ENCODE peak calls at places on chromosomes 11 and 22, in eight cellular contexts. X is A549, D is suprapubic skin, L is tibial nerve, F is HepG2, G is transverse colon, R is sigmoid colon, C is ovary. A is an unnamed sample.

GRCh38 chr22:28171713-28172112 is 252.7 kb upstream of the PITPNB start:
- DNase-seq in X (no peak), G (no peak), D (no peak), C (no peak), L (no peak), F (no peak), R (no peak), A (no peak)

GRCh38 chr11:7353100-7353499 is 101.4 kb downstream of the SYT9 start:
- DNase-seq in D (no peak), R (no peak), X (peak), C (no peak), F (peak), G (peak), L (no peak), A (no peak)

GRCh38 chr11:99148352-99148751 is 127.6 kb downstream of the CNTN5 start:
- DNase-seq in G (no peak), C (no peak), X (no peak), L (no peak), R (no peak), D (no peak), F (no peak), A (no peak)

GRCh38 chr11:102283088-102283487 is 34.2 kb upstream of the BIRC3 start:
- DNase-seq in C (no peak), R (no peak), X (no peak), G (no peak), F (no peak), L (no peak), D (no peak), A (no peak)

GRCh38 chr11:8090756-8091155 is 9.7 kb downstream of the TUB start:
- DNase-seq in F (peak), D (no peak), C (peak), X (peak), G (no peak), R (peak), L (no peak), A (no peak)

GRCh38 chr11:64059339-64060176 is 23.8 kb downstream of the FLRT1 start:
- DNase-seq in F (no peak), G (no peak), L (no peak), C (no peak), X (no peak), D (no peak), R (no peak), A (no peak)

GRCh38 chr11:41449483-41450050 is 9.9 kb downstream of the LRRC4C start:
- DNase-seq in D (no peak), C (no peak), X (no peak), L (no peak), R (no peak), F (no peak), G (no peak), A (no peak)

GRCh38 chr11:112533682-112534081 is 273.0 kb upstream of the PLET1 start:
- DNase-seq in F (no peak), D (no peak), X (no peak), C (no peak), R (no peak), G (no peak), L (no peak), A (no peak)

GRCh38 chr22:18103527-18104269 is 6.9 kb upstream of the TUBA8 start:
- DNase-seq in D (no peak), R (no peak), F (no peak), C (no peak), L (no peak), G (no peak), X (no peak), A (no peak)

GRCh38 chr11:73578786-73579185 is 19.1 kb downstream of the FAM168A start:
- DNase-seq in D (no peak), R (no peak), G (no peak), C (no peak), F (peak), L (no peak), X (no peak), A (no peak)

GRCh38 chr11:45444796-45445195 is 158.7 kb upstream of the SYT13 start:
- DNase-seq in G (no peak), F (no peak), D (no peak), L (no peak), X (peak), C (no peak), R (no peak), A (no peak)

GRCh38 chr11:1304376-1304775 is 5.1 kb downstream of the TOLLIP start:
- DNase-seq in C (no peak), L (no peak), G (peak), X (peak), D (peak), F (peak), R (no peak), A (peak)

GRCh38 chr11:75820636-75821035 is 5.6 kb downstream of the UVRAG start:
- DNase-seq in F (no peak), G (no peak), R (no peak), C (no peak), D (no peak), L (no peak), X (no peak), A (no peak)

GRCh38 chr22:40654522-40655167 is 18.1 kb upstream of the MRTFA start:
- DNase-seq in R (peak), X (peak), F (no peak), D (no peak), C (peak), L (peak), G (peak), A (peak)

DNA sequence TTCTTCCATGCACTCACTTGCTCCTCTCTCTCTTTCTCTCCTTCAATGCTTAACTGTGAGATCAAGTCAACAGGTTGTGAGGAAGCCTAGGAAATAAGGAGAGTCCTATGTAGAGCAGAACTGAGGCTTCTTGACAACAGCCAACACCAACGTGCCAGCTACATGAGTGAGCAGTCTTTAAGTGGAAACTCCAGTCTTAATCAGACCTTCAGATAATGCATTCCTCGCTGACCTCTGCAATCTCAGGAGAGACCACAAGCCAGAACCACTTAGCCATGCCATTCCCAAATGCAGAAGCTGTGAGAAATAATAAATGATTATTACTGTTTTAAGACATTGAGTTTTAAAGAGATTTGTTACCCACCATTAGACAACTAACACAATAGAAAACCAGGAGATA is 6.1 kb upstream of the TEAD1 start:
- DNase-seq in F (no peak), L (no peak), X (no peak), R (no peak), D (no peak), C (no peak), G (no peak), A (no peak)
- TF ChIP-seq EP300 in F (no peak), L (no peak), X (no peak), R (no peak), D (no peak), C (no peak), G (no peak), A (no peak)

GRCh38 chr22:17093081-17093480 is 8.3 kb downstream of the IL17RA start:
- DNase-seq in D (no peak), X (no peak), R (peak), L (no peak), C (no peak), G (no peak), F (no peak), A (no peak)

GRCh38 chr22:17096095-17096494 is 11.3 kb downstream of the IL17RA start:
- DNase-seq in L (no peak), R (peak), F (no peak), D (no peak), C (no peak), X (no peak), G (no peak), A (no peak)

GRCh38 chr22:17097062-17097461 is 12.3 kb downstream of the IL17RA start:
- DNase-seq in F (no peak), L (no peak), D (no peak), R (peak), C (no peak), G (no peak), X (no peak), A (no peak)

GRCh38 chr22:17097701-17098100 is 12.9 kb downstream of the IL17RA start:
- DNase-seq in F (no peak), R (peak), L (no peak), C (no peak), D (no peak), G (no peak), X (no peak), A (no peak)

GRCh38 chr22:17095538-17095937 is 10.7 kb downstream of the IL17RA start:
- DNase-seq in G (no peak), F (no peak), X (no peak), R (peak), D (peak), C (no peak), L (no peak), A (no peak)
- TF ChIP-seq CTCF in G (no peak), F (peak), X (no peak), R (no peak), D (no peak), C (no peak), L (peak), A (no peak)

DNA sequence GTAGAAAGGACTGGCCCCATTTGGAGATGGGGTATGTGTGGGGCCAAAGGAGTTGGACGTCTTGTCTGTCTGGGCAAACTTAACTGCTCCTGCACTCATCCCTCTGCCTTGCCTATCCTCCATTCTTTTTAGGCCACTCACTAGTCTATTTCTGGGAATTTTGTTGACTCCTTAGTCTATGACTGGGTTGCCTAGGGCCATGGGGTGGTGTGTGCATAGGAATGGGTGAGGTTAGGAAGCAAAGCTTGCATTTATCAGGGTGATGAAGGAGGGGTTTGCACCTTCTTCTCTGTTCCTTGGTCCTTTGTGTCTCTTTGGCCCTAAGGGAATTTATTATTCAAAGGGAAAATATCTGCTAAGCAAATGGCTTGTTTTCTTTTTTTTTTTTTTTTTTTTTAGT is 80.9 kb upstream of the OR9Q1 start:
- DNase-seq in F (no peak), R (no peak), X (no peak), L (no peak), G (no peak), D (no peak), C (no peak), A (no peak)
- TF ChIP-seq EP300 in F (no peak), R (no peak), X (no peak), L (no peak), G (no peak), D (no peak), C (no peak), A (no peak)

GRCh38 chr22:31150615-31151014 is 9.4 kb upstream of the RNF185 start:
- DNase-seq in F (peak), C (no peak), L (no peak), X (no peak), D (no peak), R (no peak), G (no peak), A (no peak)
- TF ChIP-seq CTCF in F (peak), C (no peak), L (no peak), X (peak), D (peak), R (peak), G (peak), A (peak)

DNA sequence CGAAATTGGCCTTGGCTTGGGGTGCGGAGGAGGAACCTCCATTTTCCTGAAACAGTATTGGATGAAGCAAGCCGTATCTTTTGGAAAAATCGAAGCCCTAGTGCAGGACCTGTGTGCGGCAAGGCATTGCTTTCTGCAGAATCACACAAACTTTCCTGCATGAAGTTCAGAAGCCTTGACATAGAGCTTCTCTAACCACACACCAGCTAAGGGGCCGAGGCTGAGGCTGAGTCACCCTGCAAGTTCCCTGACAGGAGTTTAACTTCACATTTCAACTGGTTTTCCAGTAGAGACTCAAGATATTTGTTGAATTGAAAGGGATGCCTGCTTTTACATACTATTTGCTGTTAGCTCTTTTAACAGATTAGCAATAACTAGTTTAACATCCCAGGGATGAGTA is 67.8 kb downstream of the TCF20 start:
- DNase-seq in F (no peak), G (no peak), X (no peak), L (no peak), R (no peak), C (no peak), D (no peak), A (no peak)
- TF ChIP-seq EP300 in F (no peak), G (no peak), X (no peak), L (no peak), R (no peak), C (no peak), D (no peak), A (no peak)

GRCh38 chr11:70660889-70661197 is 262.5 kb downstream of the CTTN start:
- DNase-seq in F (no peak), L (no peak), G (no peak), D (no peak), R (no peak), X (no peak), C (no peak), A (no peak)

GRCh38 chr11:70660059-70660888 is 261.9 kb downstream of the CTTN start:
- DNase-seq in F (no peak), D (no peak), L (no peak), G (no peak), X (no peak), R (no peak), C (no peak), A (no peak)

GRCh38 chr11:70663815-70664214 is 265.5 kb downstream of the CTTN start:
- DNase-seq in C (no peak), D (no peak), X (no peak), G (no peak), R (no peak), F (no peak), L (no peak), A (no peak)

GRCh38 chr11:70662691-70663098 is 264.4 kb downstream of the CTTN start:
- DNase-seq in C (no peak), F (no peak), R (no peak), G (no peak), D (no peak), X (no peak), L (no peak), A (no peak)

DNA sequence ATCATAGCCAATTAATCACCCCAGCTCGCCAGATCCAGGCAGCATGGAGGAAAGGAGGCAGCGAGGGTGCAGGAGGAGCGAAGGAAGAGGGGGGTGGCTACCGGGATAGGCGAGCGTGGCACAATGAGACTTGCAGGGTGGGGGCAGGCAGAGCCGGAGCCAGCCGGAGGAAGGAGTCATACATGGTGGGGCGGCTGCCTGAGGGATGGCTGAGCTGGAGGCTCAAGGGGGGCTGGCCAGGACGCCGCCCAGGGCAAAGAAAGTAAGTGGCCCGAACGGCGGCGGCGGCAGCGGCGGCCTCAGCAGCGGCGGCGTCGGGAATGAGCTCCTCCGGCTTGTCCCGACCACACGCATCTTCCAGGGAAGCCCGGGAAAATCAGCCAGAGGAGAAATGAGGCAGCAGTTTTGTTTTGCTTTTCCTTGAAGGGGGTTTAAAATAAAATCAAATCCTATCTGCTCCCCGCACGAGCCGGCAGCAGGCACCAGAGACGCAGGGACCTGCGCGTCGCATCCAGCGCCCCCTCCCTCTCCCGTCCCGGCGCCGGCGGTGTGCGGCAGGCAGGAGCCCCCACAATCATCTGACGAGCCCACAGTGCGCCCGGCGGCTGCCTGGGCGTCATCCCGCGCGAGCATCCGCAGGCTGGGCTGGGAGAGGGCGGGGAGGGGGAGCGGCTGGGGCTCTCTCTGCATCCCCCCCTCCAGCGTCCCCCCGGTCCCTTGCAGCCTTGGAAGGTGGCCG is 263.6 kb downstream of the CTTN start:
- DNase-seq in F (no peak), D (no peak), C (no peak), R (no peak), L (no peak), X (no peak), G (no peak), A (no peak)
- TF ChIP-seq CTCF in F (no peak), D (no peak), C (no peak), R (no peak), L (no peak), X (no peak), G (no peak), A (no peak)

GRCh38 chr22:33405194-33405593 is 347.0 kb upstream of the SYN3 start:
- DNase-seq in F (no peak), L (no peak), R (no peak), C (no peak), G (no peak), D (no peak), X (no peak), A (no peak)
- TF ChIP-seq EP300 in F (no peak), L (no peak), R (no peak), C (no peak), G (no peak), D (no peak), X (no peak), A (no peak)

GRCh38 chr11:86954288-86955110 is 696 bp downstream of the FZD4 start:
- DNase-seq in R (peak), D (no peak), X (peak), G (peak), L (no peak), F (no peak), C (peak), A (no peak)

GRCh38 chr11:86955674-86956522 is 703 bp upstream of the FZD4 start:
- DNase-seq in G (peak), C (peak), R (peak), F (peak), X (peak), D (peak), L (peak), A (peak)

GRCh38 chr11:86952221-86952875 is 2.8 kb downstream of the FZD4 start:
- DNase-seq in F (no peak), R (no peak), D (no peak), G (no peak), C (no peak), L (no peak), X (no peak), A (no peak)

GRCh38 chr11:86952933-86953637 is 2.1 kb downstream of the FZD4 start:
- DNase-seq in C (no peak), X (no peak), F (no peak), L (no peak), D (no peak), G (no peak), R (no peak), A (no peak)

GRCh38 chr11:86955111-86955673 is at the start of gene FZD4:
- DNase-seq in X (peak), D (peak), L (peak), R (peak), C (peak), G (peak), F (peak), A (peak)
- TF ChIP-seq CTCF in X (no peak), D (peak), L (peak), R (no peak), C (no peak), G (peak), F (no peak), A (no peak)

A was measured in stomach.